ENCODE peak calls at places on chromosome 21, in six cellular contexts. B is MV-4-11, G is activated gamma-delta T cell, H is kidney, Y is NCI-H345, D is GDM1. N is an unnamed sample.

GRCh38 chr21:41359289-41359688 is 2.5 kb upstream of the MX2 start:
- DNase-seq in B (no peak), G (no peak), H (peak; percentile 48), Y (no peak), D (no peak), N (no peak)

GRCh38 chr21:45885597-45885929 is 96.0 kb upstream of the COL6A1 start:
- DNase-seq in B (no peak), G (no peak), H (no peak), Y (no peak), D (no peak), N (no peak)

GRCh38 chr21:42609806-42610205 is 43.6 kb upstream of the PDE9A start:
- DNase-seq in B (no peak), G (no peak), H (peak; percentile 49), Y (no peak), D (no peak), N (peak; percentile 49)

GRCh38 chr21:35825370-35825769 is 235.0 kb downstream of the SETD4 start:
- DNase-seq in B (no peak), G (no peak), H (no peak), Y (no peak), D (no peak), N (no peak)

GRCh38 chr21:35438643-35439404 is 389.7 kb upstream of the RUNX1 start:
- DNase-seq in B (peak; percentile 44), G (no peak), H (no peak), Y (no peak), D (no peak), N (no peak)

GRCh38 chr21:44087426-44088400 is 19.5 kb upstream of the PWP2 start:
- DNase-seq in B (peak; percentile 91), G (no peak), H (peak; percentile 60), Y (no peak), D (peak; percentile 48), N (no peak)

GRCh38 chr21:40049959-40050290 is 182.7 kb downstream of the PCP4 start:
- DNase-seq in B (no peak), G (no peak), H (no peak), Y (peak; percentile 82), D (no peak), N (no peak)

GRCh38 chr21:34147835-34148804 is 74.7 kb downstream of the MRPS6 start:
- DNase-seq in B (no peak), G (no peak), H (no peak), Y (no peak), D (no peak), N (no peak)

GRCh38 chr21:46420241-46421190 is 38.2 kb upstream of the DIP2A start:
- DNase-seq in B (no peak), G (no peak), H (peak; percentile 32), Y (no peak), D (no peak), N (no peak)

GRCh38 chr21:36908260-36908908 is 58.1 kb downstream of the HLCS start:
- DNase-seq in B (no peak), G (no peak), H (no peak), Y (no peak), D (no peak), N (no peak)

GRCh38 chr21:36265431-36265830 is 54.6 kb upstream of the MORC3 start:
- DNase-seq in B (no peak), G (no peak), H (peak; percentile 29), Y (no peak), D (no peak), N (no peak)

GRCh38 chr21:45019887-45020537 is 54.4 kb upstream of the ADARB1 start:
- DNase-seq in B (no peak), G (no peak), H (no peak), Y (no peak), D (no peak), N (no peak)

GRCh38 chr21:37874481-37874880 is 41.8 kb downstream of the KCNJ6 start:
- DNase-seq in B (no peak), G (no peak), H (no peak), Y (no peak), D (no peak), N (no peak)

GRCh38 chr21:29939859-29940245 is at the start of gene GRIK1:
- DNase-seq in B (no peak), G (no peak), H (peak; percentile 57), Y (no peak), D (no peak), N (no peak)

GRCh38 chr21:31755027-31755426 is 23.1 kb upstream of the SCAF4 start:
- DNase-seq in B (no peak), G (no peak), H (no peak), Y (no peak), D (no peak), N (no peak)

GRCh38 chr21:34545079-34545884 is 33.3 kb upstream of the KCNE1 start:
- DNase-seq in B (peak; percentile 98), G (no peak), H (no peak), Y (no peak), D (peak; percentile 70), N (no peak)